ENCODE peak calls at places on chromosomes 4 and X, in four cellular contexts. U is ELR; J is stimulated activated naive CD4-positive, alpha-beta T cell; E is germinal center. V is an unnamed sample.

GRCh38 chrX:105219454-105220401 is 766 bp downstream of the TEX13A start:
- DNase-seq in U (no peak), J (no peak), E (no peak), V (no peak)

GRCh38 chrX:141662781-141663180 is 35.8 kb downstream of the SPANXD start:
- DNase-seq in J (no peak), U (no peak), E (no peak), V (no peak)

GRCh38 chrX:16436348-16437188 is 213.4 kb upstream of the S100G start:
- DNase-seq in E (peak; percentile 17), U (peak; percentile 82), J (no peak), V (peak; percentile 66)

GRCh38 chr4:82201303-82201702 is 172.5 kb downstream of the HNRNPD start:
- DNase-seq in E (no peak), U (no peak), J (no peak), V (no peak)

GRCh38 chrX:78769933-78770332 is 22.4 kb downstream of the LPAR4 start:
- DNase-seq in E (no peak), J (no peak), U (no peak), V (no peak)

GRCh38 chr4:156419080-156419638 is 465.5 kb upstream of the CTSO start:
- DNase-seq in J (no peak), E (no peak), U (no peak), V (no peak)

GRCh38 chr4:47278631-47279030 is 184.9 kb downstream of the COMMD8 start:
- DNase-seq in J (no peak), U (no peak), E (no peak), V (no peak)

GRCh38 chr4:2931765-2932560 is 31.2 kb downstream of the NOP14 start:
- DNase-seq in E (peak; percentile 81), U (no peak), J (peak; percentile 38), V (peak; percentile 97)

GRCh38 chr4:38939150-38939549 is 71.5 kb downstream of the FAM114A1 start:
- DNase-seq in E (no peak), U (no peak), J (no peak), V (no peak)

GRCh38 chr4:109155682-109156243 is 146.7 kb downstream of the COL25A1 start:
- DNase-seq in E (no peak), U (no peak), J (no peak), V (no peak)

GRCh38 chrX:20060961-20061868 is 55.5 kb downstream of the MAP7D2 start:
- DNase-seq in U (no peak), E (peak; percentile 70), J (no peak), V (peak; percentile 19)

GRCh38 chr4:158754385-158755180 is 14.2 kb upstream of the FNIP2 start:
- DNase-seq in U (no peak), E (no peak), J (no peak), V (no peak)

GRCh38 chrX:57286507-57287251 is at the start of gene FAAH2:
- DNase-seq in E (peak; percentile 19), J (peak; percentile 73), U (no peak), V (peak; percentile 24)

GRCh38 chr4:140213736-140214135 is 59.8 kb upstream of the MAML3 start:
- DNase-seq in E (no peak), U (peak; percentile 54), J (no peak), V (no peak)

GRCh38 chr4:78517050-78517652 is 34.4 kb upstream of the ANXA3 start:
- DNase-seq in E (no peak), J (no peak), U (peak; percentile 60), V (peak; percentile 79)

GRCh38 chrX:75609361-75609760 is 86.5 kb upstream of the ZDHHC15 start:
- DNase-seq in J (no peak), E (no peak), U (no peak), V (no peak)

GRCh38 chr4:53905935-53906377 is 158.4 kb downstream of the CHIC2 start:
- DNase-seq in J (no peak), E (no peak), U (peak; percentile 63), V (peak; percentile 73)

GRCh38 chrX:68829594-68830485 is 1.0 kb downstream of the EFNB1 start:
- DNase-seq in E (peak; percentile 13), U (peak; percentile 43), J (no peak), V (no peak)

GRCh38 chr4:52588771-52589591 is 70.1 kb downstream of the USP46 start:
- DNase-seq in J (no peak), U (peak; percentile 65), E (no peak), V (no peak)

GRCh38 chrX:93673056-93673868 is at the start of gene NAP1L3:
- DNase-seq in U (no peak), E (peak; percentile 1), J (peak; percentile 70), V (no peak)

GRCh38 chrX:130714665-130715064 is 188.3 kb downstream of the ENOX2 start:
- DNase-seq in J (no peak), E (no peak), U (no peak), V (no peak)

GRCh38 chr4:184234155-184234554 is 16.5 kb upstream of the ENPP6 start:
- DNase-seq in U (peak; percentile 6), J (no peak), E (no peak), V (no peak)

GRCh38 chr4:153489856-153490558 is 23.8 kb downstream of the TMEM131L start:
- DNase-seq in E (no peak), J (no peak), U (peak; percentile 69), V (no peak)

GRCh38 chr4:88275516-88275915 is 8.8 kb downstream of the PPM1K start:
- DNase-seq in J (no peak), E (peak; percentile 56), U (no peak), V (peak; percentile 85)

GRCh38 chrX:4675686-4676300 is 962.3 kb upstream of the PRKX start:
- DNase-seq in E (no peak), U (no peak), J (no peak), V (no peak)

GRCh38 chr4:8608714-8609391 is 16.3 kb downstream of the CPZ start:
- DNase-seq in U (no peak), J (no peak), E (no peak), V (no peak)

GRCh38 chr4:175411251-175411650 is 400.8 kb downstream of the GPM6A start:
- DNase-seq in U (no peak), E (no peak), J (no peak), V (no peak)

GRCh38 chr4:13903061-13903460 is 275.5 kb upstream of the BOD1L1 start:
- DNase-seq in U (no peak), E (no peak), J (no peak), V (no peak)

GRCh38 chr4:55727746-55728145 is 91.6 kb upstream of the NMU start:
- DNase-seq in E (no peak), U (no peak), J (no peak), V (no peak)

GRCh38 chrX:21734175-21734574 is 23.7 kb downstream of the SMPX start:
- DNase-seq in E (no peak), U (no peak), J (no peak), V (no peak)

GRCh38 chr4:39908284-39908683 is 69.4 kb downstream of the PDS5A start:
- DNase-seq in U (peak; percentile 36), E (no peak), J (no peak), V (no peak)

GRCh38 chr4:98749206-98749605 is 90.8 kb upstream of the TSPAN5 start:
- DNase-seq in J (no peak), U (no peak), E (no peak), V (no peak)

GRCh38 chr4:1211371-1211770 is 37.6 kb downstream of the CTBP1 start:
- DNase-seq in U (no peak), J (no peak), E (no peak), V (no peak)

GRCh38 chr4:185017964-185018772 is at the start of gene HELT:
- DNase-seq in E (no peak), U (no peak), J (no peak), V (no peak)

GRCh38 chr4:10783351-10783750 is 98.8 kb upstream of the CLNK start:
- DNase-seq in U (peak; percentile 83), J (no peak), E (no peak), V (no peak)

GRCh38 chrX:118976599-118977340 is 2.4 kb downstream of the LONRF3 start:
- DNase-seq in E (no peak), J (no peak), U (peak; percentile 12), V (peak; percentile 0)

GRCh38 chrX:41734530-41734929 is 10.5 kb downstream of the GPR82 start:
- DNase-seq in E (peak; percentile 8), U (peak; percentile 26), J (no peak), V (peak; percentile 26)

V was measured in Kasumi-1.